ENCODE peak calls at places on chromosomes 12 and 14, in seven cellular contexts. C, W, M, V, D, Q and F are unnamed samples.

GRCh38 chr12:19307451-19307850 is 131.8 kb upstream of the AEBP2 start:
- DNase-seq in C (no peak), W (no peak), M (no peak), V (no peak), D (no peak), Q (no peak), F (no peak)

GRCh38 chr12:24075650-24076049 is 126.2 kb upstream of the SOX5 start:
- DNase-seq in C (no peak), W (no peak), M (no peak), V (no peak), D (no peak), Q (no peak), F (no peak)

GRCh38 chr14:100504372-100505078 is 82.7 kb downstream of the BEGAIN start:
- DNase-seq in C (peak; percentile 18), W (no peak), M (no peak), V (no peak), D (no peak), Q (no peak), F (no peak)

GRCh38 chr14:54857830-54858269 is 44.8 kb downstream of the GCH1 start:
- DNase-seq in C (no peak), W (no peak), M (no peak), V (no peak), D (no peak), Q (no peak), F (no peak)

GRCh38 chr12:22709292-22709691 is 84.3 kb downstream of the ETNK1 start:
- DNase-seq in C (no peak), W (no peak), M (peak; percentile 52), V (no peak), D (no peak), Q (no peak), F (no peak)

GRCh38 chr12:11652351-11653040 is 3.0 kb downstream of the ETV6 start:
- DNase-seq in C (peak; percentile 45), W (no peak), M (no peak), V (no peak), D (no peak), Q (peak; percentile 65), F (peak; percentile 68)

GRCh38 chr14:101029668-101030290 is 126.3 kb upstream of the RTL1 start:
- DNase-seq in C (no peak), W (peak; percentile 29), M (no peak), V (no peak), D (no peak), Q (no peak), F (peak; percentile 72)

GRCh38 chr14:101230161-101230850 is 326.8 kb upstream of the RTL1 start:
- DNase-seq in C (no peak), W (peak; percentile 61), M (no peak), V (no peak), D (no peak), Q (peak; percentile 24), F (peak; percentile 37)

GRCh38 chr12:68453278-68453677 is 121.1 kb upstream of the MDM1 start:
- DNase-seq in C (no peak), W (no peak), M (no peak), V (no peak), D (no peak), Q (no peak), F (no peak)

GRCh38 chr14:56065621-56066295 is 52.5 kb upstream of the PELI2 start:
- DNase-seq in C (no peak), W (no peak), M (no peak), V (no peak), D (no peak), Q (no peak), F (no peak)

GRCh38 chr14:60250318-60251035 is 1.5 kb downstream of the PPM1A start:
- DNase-seq in C (no peak), W (no peak), M (no peak), V (no peak), D (no peak), Q (no peak), F (no peak)

GRCh38 chr12:127485528-127485927 is 781.4 kb upstream of the TMEM132C start:
- DNase-seq in C (peak; percentile 95), W (no peak), M (no peak), V (no peak), D (no peak), Q (no peak), F (no peak)

GRCh38 chr14:74062809-74063150 is 21.5 kb downstream of the ALDH6A1 start:
- DNase-seq in C (no peak), W (no peak), M (no peak), V (no peak), D (no peak), Q (no peak), F (no peak)

GRCh38 chr12:12718853-12719252 is 1.7 kb downstream of the CDKN1B start:
- DNase-seq in C (no peak), W (no peak), M (no peak), V (no peak), D (no peak), Q (peak; percentile 44), F (no peak)

GRCh38 chr12:66409195-66409871 is 107.0 kb downstream of the HELB start:
- DNase-seq in C (peak; percentile 66), W (no peak), M (peak; percentile 42), V (peak; percentile 11), D (no peak), Q (no peak), F (no peak)

GRCh38 chr14:105207996-105208737 is 27.1 kb upstream of the NUDT14 start:
- DNase-seq in C (no peak), W (no peak), M (no peak), V (no peak), D (no peak), Q (no peak), F (no peak)

GRCh38 chr14:58663494-58664111 is 25.8 kb downstream of the DACT1 start:
- DNase-seq in C (peak; percentile 80), W (peak; percentile 44), M (peak; percentile 37), V (no peak), D (no peak), Q (no peak), F (no peak)

GRCh38 chr12:1933342-1933992 is 15.0 kb upstream of the CACNA2D4 start:
- DNase-seq in C (no peak), W (no peak), M (no peak), V (no peak), D (no peak), Q (no peak), F (no peak)

GRCh38 chr14:49962616-49963015 is 69.7 kb downstream of the ARF6 start:
- DNase-seq in C (no peak), W (no peak), M (no peak), V (no peak), D (no peak), Q (peak; percentile 59), F (no peak)

GRCh38 chr12:45730842-45731336 is 1.4 kb downstream of the ARID2 start:
- DNase-seq in C (peak; percentile 11), W (no peak), M (peak; percentile 47), V (no peak), D (no peak), Q (no peak), F (no peak)

GRCh38 chr12:91703884-91704283 is 441.8 kb downstream of the BTG1 start:
- DNase-seq in C (no peak), W (no peak), M (no peak), V (no peak), D (no peak), Q (no peak), F (no peak)

GRCh38 chr12:30019386-30020140 is 235.8 kb upstream of the TMTC1 start:
- DNase-seq in C (peak; percentile 13), W (no peak), M (no peak), V (no peak), D (no peak), Q (no peak), F (no peak)

GRCh38 chr12:132429122-132429931 is 60.6 kb upstream of the FBRSL1 start:
- DNase-seq in C (no peak), W (peak; percentile 59), M (peak; percentile 42), V (no peak), D (peak; percentile 47), Q (peak; percentile 64), F (no peak)

GRCh38 chr12:93974252-93974651 is 174.1 kb upstream of the PLXNC1 start:
- DNase-seq in C (no peak), W (no peak), M (no peak), V (no peak), D (no peak), Q (no peak), F (no peak)

GRCh38 chr14:55045087-55045486 is 6.4 kb upstream of the MAPK1IP1L start:
- DNase-seq in C (no peak), W (no peak), M (no peak), V (no peak), D (no peak), Q (no peak), F (no peak)

GRCh38 chr12:16691624-16692023 is 85.7 kb upstream of the LMO3 start:
- DNase-seq in C (no peak), W (no peak), M (no peak), V (no peak), D (no peak), Q (no peak), F (no peak)

GRCh38 chr12:56951582-56952339 is 5.6 kb downstream of the RDH16 start:
- DNase-seq in C (no peak), W (no peak), M (no peak), V (no peak), D (no peak), Q (no peak), F (no peak)

GRCh38 chr12:48881652-48882324 is 16.1 kb upstream of the RND1 start:
- DNase-seq in C (no peak), W (no peak), M (no peak), V (no peak), D (no peak), Q (no peak), F (no peak)
- H3K4me3 ChIP-seq in C (peak overlapping the region; percentile 6), W (no peak overlapping the region), M (no peak overlapping the region), V (no peak overlapping the region), D (no peak overlapping the region), Q (peak overlapping the region; percentile 17), F (no peak overlapping the region)

DNA sequence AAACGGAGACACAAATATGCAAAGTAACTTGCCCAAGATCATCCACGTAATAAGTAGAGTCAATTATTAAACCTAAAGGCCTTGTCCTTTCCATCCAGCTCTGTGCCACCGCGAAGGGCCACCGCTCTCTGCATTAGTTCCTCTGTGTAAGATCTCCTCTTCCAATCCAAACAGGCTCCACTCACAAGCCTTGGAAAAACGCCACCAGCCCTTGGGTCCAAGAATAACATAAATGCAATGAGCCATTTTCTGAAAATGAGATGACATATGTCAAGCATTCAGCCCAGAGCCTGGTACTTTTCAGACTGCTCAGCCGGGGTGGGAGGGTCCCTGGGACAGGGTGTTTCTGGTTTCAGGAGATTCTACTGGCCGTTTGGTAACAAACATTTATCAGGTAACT is 30.0 kb downstream of the DGLUCY start:
- DNase-seq in C (no peak), W (no peak), M (no peak), V (no peak), D (no peak), Q (peak; percentile 72), F (peak; percentile 83)
- H3K27ac ChIP-seq in C (no peak overlapping the region), W (no peak overlapping the region), M (no peak overlapping the region), V (no peak overlapping the region), D (peak overlapping the region; percentile 63), Q (peak overlapping the region; percentile 33), F (no peak overlapping the region)

GRCh38 chr12:48185181-48185919 is 1.9 kb downstream of the CCDC184 start:
- DNase-seq in C (no peak), W (no peak), M (no peak), V (no peak), D (no peak), Q (no peak), F (no peak)
- H3K4me3 ChIP-seq in C (no peak overlapping the region), W (peak overlapping the region; percentile 62), M (no peak overlapping the region), V (no peak overlapping the region), D (no peak overlapping the region), Q (no peak overlapping the region), F (no peak overlapping the region)

GRCh38 chr12:113066806-113067400 is 10.4 kb downstream of the DTX1 start:
- DNase-seq in C (no peak), W (no peak), M (no peak), V (no peak), D (no peak), Q (no peak), F (no peak)
- H3K27ac ChIP-seq in C (no peak overlapping the region), W (no peak overlapping the region), M (no peak overlapping the region), V (no peak overlapping the region), D (no peak overlapping the region), Q (no peak overlapping the region), F (no peak overlapping the region)